ENCODE peak calls at places on chromosome 9, in six cellular contexts. F is tibial artery; Z is coronary artery; V is WERI-Rb-1; L is heart right ventricle; A is CD8-positive, alpha-beta memory T cell. Y is an unnamed sample.

GRCh38 chr9:88809371-88809770 is 181.9 kb upstream of the S1PR3 start:
- DNase-seq in F (no peak), A (no peak), V (no peak), L (no peak), Z (peak), Y (no peak)

GRCh38 chr9:137240321-137240840 is 706 bp upstream of the TUBB4B start:
- DNase-seq in Z (peak), V (no peak), A (peak), L (peak), F (peak), Y (peak)

GRCh38 chr9:114836769-114837168 is 30.9 kb upstream of the TNFSF15 start:
- DNase-seq in V (no peak), F (no peak), L (no peak), Z (no peak), A (no peak), Y (no peak)

GRCh38 chr9:70832487-70832886 is 288.9 kb downstream of the TRPM3 start:
- DNase-seq in L (no peak), F (no peak), Z (no peak), A (no peak), V (no peak), Y (no peak)

GRCh38 chr9:98401140-98402025 is 145.9 kb upstream of the TBC1D2 start:
- DNase-seq in F (no peak), V (no peak), L (peak), Z (no peak), A (no peak), Y (no peak)

GRCh38 chr9:9003184-9003583 is 1203.6 kb upstream of the DMAC1 start:
- DNase-seq in Z (no peak), F (peak), L (peak), A (no peak), V (peak), Y (no peak)

GRCh38 chr9:77846957-77847574 is 184.5 kb downstream of the GNAQ start:
- DNase-seq in Z (no peak), L (peak), V (no peak), A (no peak), F (peak), Y (no peak)

GRCh38 chr9:81559197-81559596 is 130.2 kb downstream of the TLE1 start:
- DNase-seq in Z (no peak), L (no peak), F (no peak), A (no peak), V (no peak), Y (no peak)

GRCh38 chr9:78954286-78954685 is 617.5 kb upstream of the TLE4 start:
- DNase-seq in V (no peak), L (no peak), Z (no peak), A (no peak), F (no peak), Y (no peak)

GRCh38 chr9:23005061-23005690 is 558.6 kb downstream of the DMRTA1 start:
- DNase-seq in A (no peak), L (no peak), Z (no peak), F (no peak), V (no peak), Y (peak)

GRCh38 chr9:37653385-37653784 is 2.6 kb downstream of the FRMPD1 start:
- DNase-seq in L (no peak), V (peak), Z (no peak), F (no peak), A (no peak), Y (no peak)

GRCh38 chr9:6055213-6055612 is 39.8 kb upstream of the RANBP6 start:
- DNase-seq in V (peak), Z (no peak), L (peak), F (no peak), A (peak), Y (peak)

GRCh38 chr9:130354806-130355205 is 89.2 kb downstream of the HMCN2 start:
- DNase-seq in F (no peak), Z (no peak), A (no peak), V (no peak), L (no peak), Y (no peak)

GRCh38 chr9:75823136-75823535 is 67.3 kb upstream of the PCSK5 start:
- DNase-seq in L (no peak), V (no peak), F (no peak), A (no peak), Z (no peak), Y (no peak)

GRCh38 chr9:98929866-98930265 is 13.8 kb upstream of the COL15A1 start:
- DNase-seq in Z (no peak), F (no peak), V (peak), A (no peak), L (no peak), Y (no peak)

GRCh38 chr9:127132375-127132774 is 9.9 kb upstream of the ANGPTL2 start:
- DNase-seq in A (no peak), Z (peak), V (no peak), L (no peak), F (no peak), Y (no peak)

GRCh38 chr9:136512651-136513066 is 29.8 kb upstream of the SEC16A start:
- DNase-seq in F (no peak), L (peak), Z (no peak), V (no peak), A (no peak), Y (no peak)

GRCh38 chr9:87556039-87556438 is 58.4 kb downstream of the DAPK1 start:
- DNase-seq in V (no peak), A (no peak), L (no peak), F (no peak), Z (no peak), Y (no peak)
- H3K27ac ChIP-seq in V (no peak), A (no peak), L (no peak), F (no peak), Z (no peak), Y (peak)

GRCh38 chr9:134395002-134395517 is 68.8 kb downstream of the RXRA start:
- DNase-seq in L (no peak), V (no peak), Z (no peak), A (no peak), F (no peak), Y (peak)
- H3K27ac ChIP-seq in L (peak), V (no peak), Z (no peak), A (no peak), F (no peak), Y (no peak)

GRCh38 chr9:33446507-33447403 is 638 bp downstream of the AQP3 start:
- DNase-seq in L (peak), F (no peak), V (peak), A (peak), Z (no peak), Y (no peak)

GRCh38 chr9:33445389-33445881 is 2.0 kb downstream of the AQP3 start:
- DNase-seq in A (peak), V (no peak), L (no peak), Z (no peak), F (no peak), Y (no peak)

GRCh38 chr9:33447404-33448158 is at the start of gene AQP3:
- DNase-seq in Z (no peak), V (peak), A (peak), F (peak), L (peak), Y (no peak)

GRCh38 chr9:33448159-33448511 is 742 bp upstream of the AQP3 start:
- DNase-seq in F (no peak), L (no peak), A (no peak), Z (no peak), V (no peak), Y (no peak)

DNA sequence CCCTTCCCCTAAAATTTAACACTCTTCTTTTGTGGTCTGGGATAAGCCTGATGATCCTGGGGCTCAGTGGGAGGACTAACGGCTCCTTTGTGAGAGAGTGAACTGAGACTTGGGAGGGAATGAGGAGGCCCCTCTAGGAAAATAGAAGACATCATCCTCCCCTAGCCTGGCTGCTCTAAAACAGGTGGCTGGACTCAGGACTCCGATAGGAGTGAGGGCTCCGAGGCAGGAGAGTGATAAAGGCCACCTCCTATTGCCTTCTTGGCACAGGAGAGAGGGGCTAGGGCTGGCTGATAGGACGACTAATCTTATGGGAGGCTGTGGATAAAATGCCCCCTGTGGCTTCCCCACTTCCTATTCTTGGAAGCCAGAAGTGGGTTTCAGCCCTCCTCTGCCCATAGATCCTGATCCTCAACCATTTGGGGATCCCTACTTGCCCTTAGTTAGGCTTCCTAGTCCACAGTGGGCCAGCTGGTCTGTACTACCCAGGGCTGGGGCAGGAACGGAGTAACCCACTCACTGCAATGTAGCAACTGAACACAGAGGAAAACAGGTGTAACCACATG is 1.4 kb downstream of the AQP3 start:
- DNase-seq in F (no peak), Z (no peak), V (no peak), A (no peak), L (no peak), Y (no peak)
- H3K27ac ChIP-seq in F (no peak), Z (no peak), V (peak), A (peak), L (peak), Y (no peak)

DNA sequence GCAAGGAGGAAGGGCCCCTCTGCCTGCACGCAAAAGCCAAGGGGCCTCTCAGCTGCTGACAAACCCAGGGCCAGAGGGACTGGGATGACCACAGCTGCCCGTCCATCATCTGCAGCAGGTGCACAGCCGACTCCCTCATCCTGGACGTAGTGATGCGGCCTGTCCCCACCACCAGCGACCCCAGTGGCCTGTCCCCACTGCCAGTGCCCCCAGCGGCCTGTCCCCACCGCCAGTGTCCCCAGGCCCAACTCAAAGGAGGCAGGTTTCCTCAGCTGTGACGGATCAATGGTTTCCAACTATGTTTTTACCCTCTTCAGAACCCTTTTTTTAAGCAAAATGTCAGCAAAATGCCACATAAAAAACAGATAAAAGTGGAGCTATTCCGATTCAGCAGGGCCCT is 62.5 kb downstream of the VAV2 start:
- DNase-seq in F (no peak), L (no peak), V (no peak), Z (no peak), A (no peak), Y (no peak)
- H3K27ac ChIP-seq in F (no peak), L (no peak), V (no peak), Z (no peak), A (no peak), Y (no peak)

DNA sequence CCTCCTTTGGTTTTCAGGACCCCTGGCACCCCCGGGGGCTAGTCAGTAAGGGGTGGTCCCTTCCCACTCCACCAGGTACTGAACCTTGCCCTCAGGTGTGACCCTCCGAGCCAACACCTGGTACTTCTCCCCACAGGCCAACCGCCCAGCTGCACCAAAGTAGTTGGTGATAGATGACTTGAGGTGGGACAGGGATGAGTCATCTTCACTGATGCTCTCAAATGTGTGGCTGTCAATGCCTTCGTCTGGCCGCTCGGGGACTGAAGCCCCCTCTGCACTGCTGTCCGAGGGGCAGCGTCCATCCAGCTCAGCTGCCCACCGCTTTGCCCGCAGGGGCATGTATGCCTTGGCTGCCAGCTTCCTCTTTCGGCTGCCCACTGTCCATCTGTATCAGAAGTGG is 15.2 kb upstream of the PSMD5 start:
- DNase-seq in V (no peak), Z (no peak), A (no peak), F (no peak), L (no peak), Y (no peak)
- H3K27ac ChIP-seq in V (no peak), Z (no peak), A (no peak), F (no peak), L (no peak), Y (no peak)

GRCh38 chr9:25681270-25681669 is 3.0 kb upstream of the TUSC1 start:
- DNase-seq in A (no peak), Z (no peak), L (no peak), F (no peak), V (no peak), Y (no peak)

GRCh38 chr9:25677301-25678146 is 720 bp downstream of the TUSC1 start:
- DNase-seq in L (peak), Z (peak), F (peak), V (no peak), A (no peak), Y (peak)

GRCh38 chr9:25678846-25679360 is 659 bp upstream of the TUSC1 start:
- DNase-seq in L (no peak), V (no peak), A (no peak), F (no peak), Z (no peak), Y (no peak)

GRCh38 chr9:25678147-25678666 is at the start of gene TUSC1:
- DNase-seq in L (peak), V (peak), Z (peak), A (no peak), F (peak), Y (peak)
- H3K27ac ChIP-seq in L (peak), V (no peak), Z (peak), A (no peak), F (peak), Y (peak)

DNA sequence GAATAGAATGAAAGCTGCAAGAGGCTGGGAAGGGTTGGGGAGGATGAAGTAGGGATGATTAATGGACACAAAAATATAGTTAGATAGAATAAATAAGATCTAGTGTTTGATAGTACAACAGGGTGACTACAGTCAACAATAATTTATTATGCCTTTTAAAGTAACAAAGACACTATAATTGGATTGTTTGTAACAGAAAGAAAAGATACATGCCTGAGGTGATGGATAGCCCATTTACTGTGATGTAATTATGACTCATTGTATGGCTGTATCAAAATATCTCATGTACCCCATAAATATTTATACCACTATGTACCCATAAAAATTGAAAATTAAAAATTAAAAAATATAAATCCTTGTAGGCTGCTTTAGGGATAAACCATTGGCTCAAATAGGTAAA is 35.0 kb downstream of the APBA1 start:
- DNase-seq in F (no peak), V (no peak), Z (no peak), L (no peak), A (no peak), Y (no peak)
- H3K27ac ChIP-seq in F (no peak), V (no peak), Z (no peak), L (no peak), A (no peak), Y (no peak)

GRCh38 chr9:92206490-92206889 is 87.0 kb downstream of the IARS1 start:
- DNase-seq in F (no peak), L (no peak), A (no peak), Z (no peak), V (no peak), Y (no peak)
- H3K27ac ChIP-seq in F (no peak), L (no peak), A (no peak), Z (no peak), V (no peak), Y (no peak)

DNA sequence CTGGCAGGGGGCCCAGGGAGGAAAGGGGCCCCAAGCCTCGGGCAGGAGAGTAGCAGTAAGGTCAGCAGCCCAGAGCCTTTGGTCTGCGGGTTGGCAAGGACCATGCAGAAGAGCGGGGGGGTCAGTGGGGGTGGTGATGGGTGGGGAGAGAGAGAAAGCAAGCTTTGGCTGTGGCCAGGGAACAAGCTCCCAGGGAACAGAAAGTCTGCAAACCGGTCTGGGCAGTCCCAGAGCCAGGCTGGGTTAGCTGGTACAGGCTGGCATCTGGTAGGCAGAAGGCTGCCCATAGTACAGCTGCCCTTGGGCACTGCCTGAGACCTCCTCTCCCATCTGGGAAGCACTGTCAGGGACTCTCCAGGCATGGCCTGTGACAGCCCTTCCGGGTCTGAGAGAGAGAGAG is 10.5 kb upstream of the EPB41L4B start:
- DNase-seq in V (no peak), F (no peak), L (peak), Z (no peak), A (no peak), Y (peak)
- H3K27ac ChIP-seq in V (no peak), F (no peak), L (peak), Z (no peak), A (no peak), Y (no peak)

DNA sequence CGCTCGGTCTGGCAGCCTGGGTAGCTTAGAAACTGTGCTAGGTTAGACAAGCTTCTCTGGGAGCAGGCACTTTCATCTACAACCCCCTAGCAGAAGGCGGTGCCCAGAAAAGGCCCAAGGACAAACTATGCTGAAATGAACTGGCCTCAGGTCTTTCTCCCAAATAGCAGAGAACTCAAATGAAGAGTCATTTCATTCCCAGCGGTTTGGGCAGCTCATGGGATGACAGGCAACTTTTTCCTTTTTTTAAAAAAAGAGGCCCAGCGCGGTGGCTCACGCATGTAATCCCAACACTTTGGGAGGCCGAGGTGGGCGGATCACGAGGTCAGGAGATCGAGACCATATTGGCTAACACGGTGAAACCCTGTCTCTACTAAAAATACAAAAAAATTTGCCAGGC is 2.5 kb downstream of the RAPGEF1 start:
- DNase-seq in A (no peak), V (no peak), F (no peak), Z (no peak), L (no peak), Y (no peak)
- H3K27ac ChIP-seq in A (no peak), V (no peak), F (peak), Z (no peak), L (peak), Y (peak)

Y was measured in caudate nucleus.